ENCODE peak calls at places on chromosomes 1 and 21, in four cellular contexts. J is upper lobe of left lung, P is heart left ventricle, I is A549. T is an unnamed sample.

GRCh38 chr1:36207339-36207738 is 16.9 kb upstream of the THRAP3 start:
- DNase-seq in I (peak), P (peak), J (peak), T (no peak)

GRCh38 chr21:46393451-46393940 is 65.2 kb upstream of the DIP2A start:
- DNase-seq in J (no peak), I (no peak), P (no peak), T (no peak)

GRCh38 chr1:1073743-1074587 is at the start of gene RNF223:
- DNase-seq in J (peak), P (no peak), I (no peak), T (no peak)

GRCh38 chr1:219265026-219265515 is 91.4 kb downstream of the LYPLAL1 start:
- DNase-seq in I (no peak), P (no peak), J (no peak), T (no peak)

GRCh38 chr21:39750670-39751069 is 5.7 kb downstream of the IGSF5 start:
- DNase-seq in J (no peak), I (no peak), P (no peak), T (no peak)

GRCh38 chr1:7491089-7491817 is 279.8 kb upstream of the VAMP3 start:
- DNase-seq in I (no peak), P (no peak), J (peak), T (no peak)

GRCh38 chr1:67760030-67760821 is 73.0 kb downstream of the GNG12 start:
- DNase-seq in P (peak), I (peak), J (peak), T (peak)

GRCh38 chr1:214494706-214495105 is 56.7 kb downstream of the PTPN14 start:
- DNase-seq in J (no peak), P (no peak), I (peak), T (no peak)

GRCh38 chr21:37032877-37033471 is 26.5 kb downstream of the RIPPLY3 start:
- DNase-seq in J (no peak), P (no peak), I (peak), T (no peak)

GRCh38 chr1:205045146-205045545 is 2.1 kb downstream of the CNTN2 start:
- DNase-seq in J (no peak), P (no peak), I (no peak), T (no peak)

GRCh38 chr1:41333146-41333784 is 28.0 kb upstream of the FOXO6 start:
- DNase-seq in P (peak), I (peak), J (no peak), T (peak)

GRCh38 chr1:67336783-67337182 is 29.1 kb downstream of the IL12RB2 start:
- DNase-seq in I (no peak), P (no peak), J (no peak), T (no peak)

GRCh38 chr21:34129971-34130597 is 56.7 kb downstream of the MRPS6 start:
- DNase-seq in P (no peak), J (no peak), I (no peak), T (no peak)

GRCh38 chr1:61295818-61296537 is 213.6 kb downstream of the NFIA start:
- DNase-seq in J (no peak), I (no peak), P (no peak), T (no peak)

GRCh38 chr1:944341-945325 is 14.4 kb downstream of the NOC2L start:
- DNase-seq in J (no peak), P (no peak), I (peak), T (no peak)

GRCh38 chr1:24897263-24898151 is 32.6 kb downstream of the RUNX3 start:
- DNase-seq in I (no peak), P (peak), J (peak), T (peak)

GRCh38 chr1:31007462-31007991 is 58.0 kb downstream of the PUM1 start:
- DNase-seq in J (no peak), P (no peak), I (no peak), T (no peak)

GRCh38 chr1:59879556-59879955 is 47.0 kb downstream of the CYP2J2 start:
- DNase-seq in J (peak), I (peak), P (peak), T (no peak)

GRCh38 chr1:43980255-43981134 is 1.5 kb downstream of the B4GALT2 start:
- DNase-seq in P (no peak), J (no peak), I (no peak), T (no peak)

GRCh38 chr1:203289281-203289981 is 15.9 kb upstream of the BTG2 start:
- DNase-seq in P (peak), J (peak), I (no peak), T (no peak)

GRCh38 chr21:25607812-25608737 is 794 bp upstream of the MRPL39 start:
- DNase-seq in I (peak), J (peak), P (peak), T (no peak)

GRCh38 chr1:172895050-172895460 is 155.7 kb downstream of the TNFSF18 start:
- DNase-seq in I (no peak), P (no peak), J (no peak), T (no peak)

GRCh38 chr1:99681583-99681982 is 35.7 kb downstream of the PALMD start:
- DNase-seq in I (no peak), J (no peak), P (peak), T (no peak)

GRCh38 chr1:17892851-17893250 is 137.7 kb downstream of the ACTL8 start:
- DNase-seq in J (no peak), P (no peak), I (no peak), T (no peak)

GRCh38 chr1:113036639-113037321 is 36.2 kb upstream of the LRIG2 start:
- DNase-seq in J (no peak), P (no peak), I (no peak), T (no peak)
- TF ChIP-seq POLR2A in J (no peak), P (no peak), I (no peak), T (no peak)

GRCh38 chr1:226404063-226404903 is 3.6 kb downstream of the PARP1 start:
- DNase-seq in P (no peak), I (no peak), J (no peak), T (no peak)
- TF ChIP-seq POLR2A in P (no peak), I (no peak), J (no peak), T (no peak)

DNA sequence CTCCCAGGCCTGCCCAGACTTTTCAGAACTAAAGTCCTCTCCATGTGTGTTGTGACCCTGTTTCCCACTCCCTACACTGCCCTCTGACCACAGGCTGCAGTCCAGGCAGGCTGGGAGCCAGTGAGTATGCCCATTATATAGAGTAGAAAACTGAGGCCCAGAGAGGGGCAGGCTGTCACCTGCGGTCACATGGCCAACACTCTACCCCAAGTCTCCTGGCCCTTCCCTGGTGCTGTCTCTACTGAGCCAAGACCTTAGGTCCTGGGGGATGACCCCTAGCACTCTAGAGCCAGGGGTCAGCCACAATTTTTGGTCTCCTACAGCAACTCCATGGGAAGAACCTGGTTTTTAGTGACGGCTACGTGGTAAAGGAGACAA is 30.8 kb downstream of the RPS6KA1 start:
- DNase-seq in I (no peak), P (no peak), J (no peak), T (no peak)
- TF ChIP-seq POLR2A in I (no peak), P (no peak), J (no peak), T (no peak)

GRCh38 chr1:207050768-207051614 is at the start of gene YOD1:
- DNase-seq in J (peak), P (peak), I (peak), T (peak)
- TF ChIP-seq POLR2A in J (no peak), P (no peak), I (peak), T (no peak)

DNA sequence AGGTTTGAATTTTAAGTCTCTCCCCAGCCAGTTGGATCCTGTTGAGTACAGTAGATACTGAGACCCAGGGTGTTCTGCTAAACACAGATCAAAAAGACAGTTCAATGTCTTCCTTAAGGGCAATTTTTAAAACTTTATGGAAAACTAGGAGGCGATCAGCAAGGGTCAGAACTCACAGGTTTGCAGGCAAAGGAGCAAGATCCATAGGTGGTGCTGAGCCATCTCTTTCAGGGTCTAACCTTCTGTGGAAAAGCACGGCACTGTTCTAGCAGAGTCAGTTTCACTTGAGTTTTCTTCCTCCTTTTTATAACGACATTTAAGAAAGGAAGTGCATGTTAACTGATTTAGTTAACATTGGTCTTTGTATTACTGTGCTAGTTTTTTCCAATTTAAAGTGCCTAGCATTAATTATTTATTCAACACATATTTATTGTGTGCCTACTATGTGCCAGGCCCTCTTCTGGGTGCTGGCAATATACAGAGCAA is at the start of gene CD84:
- DNase-seq in I (no peak), P (no peak), J (no peak), T (no peak)
- TF ChIP-seq POLR2A in I (no peak), P (no peak), J (no peak), T (no peak)

GRCh38 chr1:156880473-156880872 is 13.0 kb upstream of the PEAR1 start:
- DNase-seq in J (no peak), I (no peak), P (no peak), T (no peak)

GRCh38 chr1:156881663-156882062 is 11.9 kb upstream of the PEAR1 start:
- DNase-seq in J (no peak), P (no peak), I (no peak), T (no peak)

GRCh38 chr1:156882543-156882942 is 11.0 kb upstream of the PEAR1 start:
- DNase-seq in J (no peak), P (no peak), I (no peak), T (no peak)

GRCh38 chr1:156879876-156880275 is 13.6 kb upstream of the PEAR1 start:
- DNase-seq in I (no peak), J (no peak), P (no peak), T (no peak)

DNA sequence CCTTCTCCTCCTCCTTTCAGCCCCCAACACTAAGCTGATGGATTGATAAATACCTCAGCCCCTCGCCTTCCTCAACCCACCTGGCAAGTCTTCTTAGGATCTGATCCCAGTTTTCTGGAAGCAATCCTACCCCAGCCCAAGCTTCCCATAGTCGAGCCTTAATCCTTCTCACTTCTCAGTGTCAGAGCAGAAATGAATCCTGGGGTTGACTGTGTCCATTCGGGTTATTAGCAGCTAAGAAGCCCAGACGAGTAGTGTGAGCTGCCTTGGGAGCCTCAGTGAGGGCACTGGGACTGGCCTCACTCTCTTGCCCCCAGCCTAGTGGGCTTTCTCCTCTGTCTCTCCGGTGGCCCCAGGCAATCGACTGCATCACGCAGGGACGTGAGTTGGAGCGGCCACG is 12.4 kb upstream of the PEAR1 start:
- DNase-seq in P (no peak), I (no peak), J (no peak), T (no peak)
- TF ChIP-seq POLR2A in P (no peak), I (no peak), J (no peak), T (no peak)

DNA sequence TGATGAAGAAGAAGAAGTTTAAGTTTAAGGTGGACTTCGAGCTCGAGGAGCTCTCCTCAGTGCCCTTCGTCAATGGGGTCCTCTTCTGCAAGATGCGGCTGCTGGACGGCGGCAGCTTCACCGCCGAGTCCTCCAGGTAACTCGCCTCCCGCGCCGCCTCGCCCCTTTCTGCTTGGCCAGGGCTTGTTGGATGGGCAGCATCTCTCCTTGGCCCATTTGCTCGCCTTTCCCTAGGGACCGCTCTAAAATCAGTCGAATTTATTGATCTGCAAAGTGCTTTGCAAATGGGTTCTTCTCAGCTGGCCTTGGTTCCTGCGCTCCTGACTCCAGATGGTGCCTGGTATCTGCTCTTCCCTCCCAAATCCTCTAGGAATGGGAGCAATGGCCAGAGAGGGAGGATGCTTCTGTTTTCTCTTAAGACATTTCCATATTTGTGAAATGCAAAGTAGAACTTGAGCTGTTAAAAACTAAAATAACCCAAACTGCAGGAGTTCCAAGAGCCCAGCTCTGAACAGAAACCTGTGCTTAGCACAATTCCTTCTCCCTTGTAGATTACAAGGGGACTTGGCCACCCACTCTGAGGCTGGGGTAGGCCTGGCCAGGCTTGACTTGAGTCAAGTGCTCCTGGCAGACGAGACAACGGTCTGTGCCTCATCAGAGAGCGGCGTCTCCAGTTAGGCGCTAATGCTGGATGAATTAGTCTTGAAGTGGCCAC is 687 bp downstream of the EEIG2 start:
- DNase-seq in P (peak), J (peak), I (peak), T (no peak)
- TF ChIP-seq POLR2A in P (no peak), J (no peak), I (peak), T (no peak)